ENCODE peak calls at places on chromosomes 1 and 21, in eight cellular contexts. Y is gastrocnemius medialis, B is stomach, T is K562, U is body of pancreas, S is heart left ventricle, I is IMR-90, R is A549. D is an unnamed sample.

GRCh38 chr1:34108269-34108668 is 56.8 kb downstream of the CSMD2 start:
- DNase-seq in Y (no peak), B (no peak), T (no peak), U (no peak), S (no peak), I (no peak), R (no peak), D (no peak)

GRCh38 chr1:213988639-213989070 is 882 bp downstream of the PROX1 start:
- DNase-seq in Y (no peak), B (no peak), T (no peak), U (peak; percentile 40), S (no peak), I (no peak), R (no peak), D (no peak)

GRCh38 chr1:83693409-83694126 is 305.4 kb downstream of the TTLL7 start:
- DNase-seq in Y (no peak), B (no peak), T (no peak), U (no peak), S (no peak), I (no peak), R (no peak), D (no peak)

GRCh38 chr1:38444311-38444710 is 397.7 kb upstream of the POU3F1 start:
- DNase-seq in Y (no peak), B (no peak), T (no peak), U (no peak), S (no peak), I (peak; percentile 69), R (no peak), D (no peak)

GRCh38 chr1:227921461-227922185 is 26.1 kb downstream of the WNT9A start:
- DNase-seq in Y (no peak), B (no peak), T (no peak), U (no peak), S (no peak), I (no peak), R (no peak), D (no peak)

GRCh38 chr1:45800899-45801298 is 2.5 kb upstream of the MAST2 start:
- DNase-seq in Y (peak; percentile 62), B (no peak), T (no peak), U (no peak), S (no peak), I (no peak), R (no peak), D (no peak)

GRCh38 chr1:226814751-226815496 is 55.5 kb upstream of the PSEN2 start:
- DNase-seq in Y (peak; percentile 96), B (peak; percentile 63), T (no peak), U (peak; percentile 44), S (peak; percentile 60), I (peak; percentile 91), R (peak; percentile 56), D (peak; percentile 91)

GRCh38 chr1:233730809-233731208 is 116.9 kb downstream of the KCNK1 start:
- DNase-seq in Y (no peak), B (no peak), T (peak; percentile 41), U (no peak), S (no peak), I (no peak), R (no peak), D (no peak)

GRCh38 chr1:192809286-192810252 is 730 bp downstream of the RGS2 start:
- DNase-seq in Y (no peak), B (peak; percentile 35), T (peak; percentile 14), U (peak; percentile 56), S (peak; percentile 37), I (peak; percentile 65), R (peak; percentile 23), D (no peak)

GRCh38 chr1:221712776-221713431 is 29.0 kb downstream of the DUSP10 start:
- DNase-seq in Y (no peak), B (peak; percentile 45), T (no peak), U (peak; percentile 49), S (no peak), I (no peak), R (no peak), D (no peak)

GRCh38 chr1:206606867-206607266 is 5.4 kb downstream of the EIF2D start:
- DNase-seq in Y (no peak), B (no peak), T (peak; percentile 78), U (no peak), S (no peak), I (peak; percentile 41), R (peak; percentile 77), D (no peak)

GRCh38 chr1:33086384-33086850 is 5.5 kb downstream of the AZIN2 start:
- DNase-seq in Y (peak; percentile 56), B (peak; percentile 77), T (peak; percentile 56), U (peak; percentile 78), S (peak; percentile 84), I (peak; percentile 78), R (peak; percentile 33), D (peak; percentile 56)

GRCh38 chr1:3465091-3465934 is 10.8 kb downstream of the ARHGEF16 start:
- DNase-seq in Y (no peak), B (no peak), T (no peak), U (no peak), S (peak; percentile 16), I (no peak), R (no peak), D (no peak)

GRCh38 chr1:153573351-153573750 is 7.7 kb upstream of the S100A2 start:
- DNase-seq in Y (no peak), B (no peak), T (no peak), U (no peak), S (no peak), I (peak; percentile 41), R (no peak), D (no peak)

GRCh38 chr1:245807306-245807705 is 652.5 kb downstream of the KIF26B start:
- DNase-seq in Y (no peak), B (no peak), T (no peak), U (peak; percentile 10), S (no peak), I (no peak), R (no peak), D (no peak)

GRCh38 chr1:7032992-7033391 is 247.7 kb downstream of the CAMTA1 start:
- DNase-seq in Y (no peak), B (no peak), T (no peak), U (no peak), S (no peak), I (no peak), R (no peak), D (no peak)

GRCh38 chr1:239914827-239915231 is 176.9 kb upstream of the FMN2 start:
- DNase-seq in Y (no peak), B (no peak), T (no peak), U (no peak), S (no peak), I (peak; percentile 81), R (peak; percentile 18), D (no peak)

GRCh38 chr1:156336242-156336641 is 1.9 kb downstream of the CCT3 start:
- DNase-seq in Y (no peak), B (no peak), T (no peak), U (no peak), S (no peak), I (no peak), R (no peak), D (no peak)

GRCh38 chr1:218925777-218926176 is 247.9 kb upstream of the LYPLAL1 start:
- DNase-seq in Y (no peak), B (no peak), T (no peak), U (no peak), S (no peak), I (no peak), R (no peak), D (no peak)

GRCh38 chr1:91884459-91885290 is 1.3 kb downstream of the TGFBR3 start:
- DNase-seq in Y (peak; percentile 38), B (peak; percentile 27), T (no peak), U (peak; percentile 28), S (peak; percentile 36), I (peak; percentile 24), R (no peak), D (no peak)

GRCh38 chr1:215637041-215637573 is 70.0 kb downstream of the KCTD3 start:
- DNase-seq in Y (no peak), B (peak; percentile 52), T (no peak), U (peak; percentile 76), S (peak; percentile 30), I (peak; percentile 94), R (peak; percentile 9), D (peak; percentile 79)

DNA sequence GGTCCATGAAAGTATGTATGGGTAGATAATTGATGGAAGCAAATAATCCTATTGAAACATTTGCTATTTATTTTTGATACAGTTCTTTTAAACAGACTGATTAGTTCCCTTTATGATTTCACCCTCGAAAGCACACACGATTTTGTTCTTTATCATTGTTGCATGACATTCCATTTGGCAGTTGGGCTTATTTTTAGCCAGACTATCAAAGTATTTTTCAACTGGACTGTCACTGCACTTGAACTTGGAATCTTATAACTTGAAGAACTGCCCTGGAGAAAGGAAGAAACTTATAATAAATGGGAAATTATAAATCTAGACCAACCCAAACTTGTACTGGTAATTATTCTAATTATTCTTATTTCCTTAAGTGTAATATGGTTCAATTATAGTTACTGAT is at the start of gene TNNI3K:
- DNase-seq in Y (no peak), B (no peak), T (no peak), U (no peak), S (no peak), I (no peak), R (no peak), D (no peak)
- H3K4me3 ChIP-seq in Y (no peak within 1 kb of the TSS), B (no peak within 1 kb of the TSS), T (no peak within 1 kb of the TSS), U (no peak within 1 kb of the TSS), S (peak within 1 kb of the TSS; percentile 24), I (no peak within 1 kb of the TSS), R (no peak within 1 kb of the TSS), D (no peak within 1 kb of the TSS)

GRCh38 chr21:45415943-45416611 is 11.1 kb downstream of the COL18A1 start:
- DNase-seq in Y (no peak), B (no peak), T (no peak), U (no peak), S (peak; percentile 20), I (no peak), R (no peak), D (no peak)
- TF ChIP-seq POLR2A in Y (no peak), B (no peak), T (no peak), U (no peak), S (no peak), I (no peak), R (no peak), D (no peak)

GRCh38 chr1:23380719-23381118 is 11.1 kb upstream of the ZNF436 start:
- DNase-seq in Y (no peak), B (no peak), T (no peak), U (no peak), S (no peak), I (no peak), R (no peak), D (no peak)
- H3K4me3 ChIP-seq in Y (no peak overlapping the region), B (no peak overlapping the region), T (no peak overlapping the region), U (no peak overlapping the region), S (no peak overlapping the region), I (no peak overlapping the region), R (no peak overlapping the region), D (no peak overlapping the region)

GRCh38 chr1:181064030-181064594 is 24.4 kb upstream of the IER5 start:
- DNase-seq in Y (no peak), B (no peak), T (no peak), U (no peak), S (no peak), I (no peak), R (no peak), D (no peak)

GRCh38 chr1:181061487-181061886 is 27.0 kb upstream of the IER5 start:
- DNase-seq in Y (no peak), B (no peak), T (no peak), U (no peak), S (no peak), I (no peak), R (no peak), D (no peak)

GRCh38 chr1:181064702-181065101 is 23.8 kb upstream of the IER5 start:
- DNase-seq in Y (no peak), B (no peak), T (no peak), U (no peak), S (no peak), I (no peak), R (no peak), D (no peak)

GRCh38 chr1:181062800-181063428 is 25.6 kb upstream of the IER5 start:
- DNase-seq in Y (peak; percentile 42), B (no peak), T (no peak), U (peak; percentile 35), S (no peak), I (peak; percentile 66), R (no peak), D (no peak)

GRCh38 chr1:181061891-181062777 is 26.4 kb upstream of the IER5 start:
- DNase-seq in Y (peak; percentile 74), B (no peak), T (no peak), U (peak; percentile 50), S (peak; percentile 60), I (no peak), R (no peak), D (no peak)
- TF ChIP-seq POLR2A in Y (peak; percentile 34), B (no peak), T (no peak), U (no peak), S (no peak), I (no peak), R (no peak), D (no peak)

D was measured in breast epithelium.